ENCODE peak calls at places on chromosome 4, in six cellular contexts. B is GDM1, R is fibroblast of pulmonary artery, U is WTC11, Y is neural crest cell, V is posterior cingulate gyrus. W is an unnamed sample.

GRCh38 chr4:82578935-82579334 is 17.1 kb upstream of the TMEM150C start:
- DNase-seq in B (no peak), R (peak; percentile 4), U (no peak), Y (no peak), V (no peak), W (no peak)

GRCh38 chr4:94516999-94517398 is 65.3 kb downstream of the PDLIM5 start:
- DNase-seq in B (no peak), R (peak; percentile 90), U (no peak), Y (no peak), V (no peak), W (no peak)

GRCh38 chr4:89173336-89174090 is 62.2 kb downstream of the TIGD2 start:
- DNase-seq in B (no peak), R (no peak), U (no peak), Y (no peak), V (no peak), W (no peak)

GRCh38 chr4:24067781-24068193 is 177.9 kb upstream of the PPARGC1A start:
- DNase-seq in B (no peak), R (peak; percentile 35), U (no peak), Y (no peak), V (no peak), W (no peak)

GRCh38 chr4:151215295-151215694 is 61.7 kb upstream of the PRSS48 start:
- DNase-seq in B (no peak), R (peak; percentile 52), U (no peak), Y (no peak), V (no peak), W (no peak)

GRCh38 chr4:112183252-112183651 is 38.0 kb downstream of the FAM241A start:
- DNase-seq in B (no peak), R (peak; percentile 53), U (no peak), Y (no peak), V (no peak), W (no peak)

GRCh38 chr4:88106205-88106604 is 52.2 kb downstream of the ABCG2 start:
- DNase-seq in B (no peak), R (peak; percentile 32), U (no peak), Y (no peak), V (no peak), W (no peak)

GRCh38 chr4:128528793-128529553 is 241.4 kb upstream of the PGRMC2 start:
- DNase-seq in B (no peak), R (peak; percentile 97), U (no peak), Y (no peak), V (no peak), W (peak; percentile 49)

GRCh38 chr4:133598779-133599178 is 449.7 kb downstream of the PCDH10 start:
- DNase-seq in B (no peak), R (no peak), U (no peak), Y (no peak), V (no peak), W (no peak)

GRCh38 chr4:140755811-140756291 is 334 bp downstream of the TBC1D9 start:
- DNase-seq in B (no peak), R (peak; percentile 54), U (peak; percentile 53), Y (peak; percentile 53), V (peak; percentile 37), W (peak; percentile 51)

GRCh38 chr4:54626113-54626512 is 31.6 kb upstream of the KIT start:
- DNase-seq in B (no peak), R (no peak), U (no peak), Y (no peak), V (no peak), W (no peak)

GRCh38 chr4:137531121-137531520 is 1.2 kb downstream of the PCDH18 start:
- DNase-seq in B (no peak), R (peak; percentile 67), U (no peak), Y (no peak), V (no peak), W (no peak)

W was measured in neuronal stem cell.